ENCODE peak calls at places on chromosomes 2 and 18, in nine cellular contexts. S is PC-9; J is Jurkat, Clone E6-1; U is CD8-positive, alpha-beta T cell; N is GM12865; K is hepatocyte; F is foreskin fibroblast; M is heart right ventricle; X is endodermal cell. R is an unnamed sample.

GRCh38 chr2:4745596-4745995 is 946.6 kb upstream of the SOX11 start:
- DNase-seq in S (no peak), J (no peak), U (no peak), N (no peak), K (no peak), F (no peak), M (no peak), X (peak; percentile 68), R (no peak)

GRCh38 chr2:9941196-9941995 is 10.1 kb upstream of the GRHL1 start:
- DNase-seq in S (peak; percentile 80), J (no peak), U (no peak), N (peak; percentile 24), K (peak; percentile 30), F (peak; percentile 60), M (no peak), X (peak; percentile 62), R (no peak)

GRCh38 chr2:112602917-112603316 is 18.5 kb downstream of the CHCHD5 start:
- DNase-seq in S (no peak), J (no peak), U (no peak), N (no peak), K (no peak), F (no peak), M (no peak), X (no peak), R (no peak)

GRCh38 chr2:135091681-135092080 is 39.6 kb downstream of the RAB3GAP1 start:
- DNase-seq in S (no peak), J (no peak), U (no peak), N (no peak), K (no peak), F (no peak), M (no peak), X (no peak), R (no peak)

GRCh38 chr2:62596061-62596658 is 90.2 kb upstream of the TMEM17 start:
- DNase-seq in S (no peak), J (no peak), U (no peak), N (no peak), K (no peak), F (peak; percentile 83), M (no peak), X (no peak), R (no peak)

GRCh38 chr2:236793041-236794011 is 223.7 kb downstream of the ACKR3 start:
- DNase-seq in S (no peak), J (no peak), U (no peak), N (no peak), K (no peak), F (no peak), M (no peak), X (no peak), R (no peak)

GRCh38 chr2:209499071-209499470 is 75.2 kb downstream of the MAP2 start:
- DNase-seq in S (no peak), J (no peak), U (no peak), N (no peak), K (no peak), F (peak; percentile 25), M (no peak), X (no peak), R (no peak)

GRCh38 chr2:153408708-153409107 is 69.9 kb downstream of the RPRM start:
- DNase-seq in S (no peak), J (no peak), U (no peak), N (no peak), K (no peak), F (no peak), M (no peak), X (no peak), R (no peak)

GRCh38 chr18:3199942-3200645 is 19.7 kb downstream of the MYOM1 start:
- DNase-seq in S (no peak), J (no peak), U (no peak), N (no peak), K (no peak), F (no peak), M (no peak), X (no peak), R (no peak)

GRCh38 chr2:233965032-233965614 is 48.0 kb downstream of the TRPM8 start:
- DNase-seq in S (no peak), J (no peak), U (no peak), N (no peak), K (no peak), F (no peak), M (no peak), X (no peak), R (no peak)

GRCh38 chr2:118846667-118847446 is 591 bp downstream of the EN1 start:
- DNase-seq in S (no peak), J (no peak), U (no peak), N (no peak), K (no peak), F (no peak), M (no peak), X (peak; percentile 76), R (no peak)
- H3K4me3 ChIP-seq in S (no peak overlapping the region), J (no peak overlapping the region), U (no peak overlapping the region), N (no peak overlapping the region), K (peak overlapping the region; percentile 7), F (peak overlapping the region; percentile 43), M (peak overlapping the region; percentile 15), X (peak overlapping the region; percentile 12), R (peak overlapping the region; percentile 50)

DNA sequence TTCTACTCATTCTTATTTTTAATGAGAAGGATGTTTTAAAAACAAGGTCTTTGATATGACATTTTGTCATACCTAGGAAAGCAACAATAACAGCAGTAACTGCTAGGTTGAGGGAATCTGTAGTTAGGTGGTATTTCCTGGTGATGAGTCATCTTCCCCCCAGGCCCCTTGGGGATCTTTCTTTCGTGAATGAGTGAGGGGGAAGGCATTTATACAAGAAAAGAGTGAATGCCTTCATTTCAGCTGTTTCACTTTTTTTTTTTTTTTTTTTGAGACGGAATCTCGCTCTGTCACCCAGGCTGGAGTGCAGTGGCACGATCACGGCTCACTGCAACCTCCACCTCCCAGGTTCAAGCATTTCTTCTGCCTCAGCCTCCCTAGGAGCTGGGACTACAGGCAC is 108.6 kb downstream of the MAP4K4 start:
- DNase-seq in S (peak; percentile 70), J (peak; percentile 47), U (no peak), N (no peak), K (peak; percentile 57), F (no peak), M (no peak), X (peak; percentile 67), R (no peak)
- H3K4me3 ChIP-seq in S (peak overlapping the region; percentile 11), J (no peak overlapping the region), U (no peak overlapping the region), N (no peak overlapping the region), K (no peak overlapping the region), F (no peak overlapping the region), M (no peak overlapping the region), X (no peak overlapping the region), R (peak overlapping the region; percentile 17)

DNA sequence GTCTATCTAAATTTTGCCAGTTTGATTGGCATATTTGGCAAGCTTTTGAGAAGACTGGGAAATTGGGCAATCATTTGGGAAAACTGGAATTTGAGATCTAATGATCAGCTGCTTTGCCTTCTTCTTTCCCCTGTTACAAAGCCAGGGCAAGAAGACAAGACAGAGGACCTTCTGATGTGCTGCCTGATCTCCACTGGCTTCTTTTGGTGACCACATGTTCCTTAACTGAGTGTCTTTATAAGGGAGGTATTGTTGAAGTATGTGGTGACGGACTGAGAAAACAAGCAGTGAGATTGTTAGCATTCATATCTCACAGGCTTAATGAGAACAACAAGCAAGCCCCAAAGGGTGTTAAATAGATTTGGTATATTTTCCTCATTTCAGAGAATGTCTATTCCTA is 175.8 kb downstream of the SLC8A1 start:
- DNase-seq in S (no peak), J (no peak), U (no peak), N (no peak), K (no peak), F (no peak), M (no peak), X (no peak), R (no peak)
- H3K4me3 ChIP-seq in S (no peak overlapping the region), J (no peak overlapping the region), U (no peak overlapping the region), N (no peak overlapping the region), K (no peak overlapping the region), F (no peak overlapping the region), M (no peak overlapping the region), X (no peak overlapping the region), R (no peak overlapping the region)

DNA sequence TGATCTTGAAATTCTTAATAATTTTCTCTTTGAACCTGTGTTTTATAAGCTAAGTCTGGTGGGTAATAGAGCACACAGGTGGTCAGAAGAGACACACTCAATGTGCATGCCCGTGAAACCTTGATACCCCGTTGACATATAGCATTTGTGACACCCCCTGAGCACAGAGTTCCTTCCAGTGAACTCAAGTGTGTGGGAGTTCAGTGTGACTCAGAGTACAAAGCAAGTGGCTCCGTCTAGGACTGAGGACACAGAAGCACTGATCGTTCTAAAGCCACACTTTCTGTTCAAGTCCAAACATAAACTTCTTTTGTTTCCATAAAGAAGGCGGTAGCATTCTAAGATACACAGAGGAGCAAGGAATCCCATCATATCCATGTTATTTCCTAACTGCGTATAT is 523.6 kb downstream of the PID1 start:
- DNase-seq in S (no peak), J (no peak), U (no peak), N (no peak), K (no peak), F (peak; percentile 10), M (no peak), X (no peak), R (no peak)
- H3K4me3 ChIP-seq in S (no peak overlapping the region), J (no peak overlapping the region), U (no peak overlapping the region), N (no peak overlapping the region), K (no peak overlapping the region), F (no peak overlapping the region), M (no peak overlapping the region), X (no peak overlapping the region), R (no peak overlapping the region)

GRCh38 chr2:201232125-201232815 is 28.1 kb upstream of the CASP8 start:
- DNase-seq in S (peak; percentile 92), J (peak; percentile 96), U (peak; percentile 86), N (peak; percentile 97), K (peak; percentile 96), F (peak; percentile 84), M (peak; percentile 93), X (peak; percentile 98), R (peak; percentile 77)
- H3K4me3 ChIP-seq in S (peak overlapping the region; percentile 23), J (peak overlapping the region; percentile 96), U (peak overlapping the region; percentile 79), N (peak overlapping the region; percentile 38), K (no peak overlapping the region), F (peak overlapping the region; percentile 33), M (no peak overlapping the region), X (peak overlapping the region; percentile 18), R (peak overlapping the region; percentile 36)

GRCh38 chr18:26181343-26181826 is 44.9 kb upstream of the TAF4B start:
- DNase-seq in S (no peak), J (no peak), U (no peak), N (peak; percentile 80), K (no peak), F (no peak), M (no peak), X (no peak), R (no peak)
- H3K4me3 ChIP-seq in S (no peak overlapping the region), J (no peak overlapping the region), U (no peak overlapping the region), N (no peak overlapping the region), K (no peak overlapping the region), F (no peak overlapping the region), M (no peak overlapping the region), X (no peak overlapping the region), R (no peak overlapping the region)

GRCh38 chr2:136135462-136135861 is 17.5 kb upstream of the CXCR4 start:
- DNase-seq in S (no peak), J (no peak), U (no peak), N (no peak), K (no peak), F (no peak), M (no peak), X (no peak), R (no peak)
- H3K4me3 ChIP-seq in S (no peak overlapping the region), J (peak overlapping the region; percentile 34), U (peak overlapping the region; percentile 23), N (no peak overlapping the region), K (no peak overlapping the region), F (no peak overlapping the region), M (no peak overlapping the region), X (no peak overlapping the region), R (no peak overlapping the region)